ENCODE peak calls at places on chromosome 19, in ten cellular contexts. One of them, this sample, is unnamed.

GRCh38 chr19:31113250-31113685 is 236.0 kb downstream of the TSHZ3 start:
- DNase-seq in endodermal cell: no peak
- DNase-seq in GM04504: no peak
- DNase-seq in psoas muscle: no peak
- DNase-seq in T-helper 17 cell: no peak
- DNase-seq in foreskin fibroblast: peak
- DNase-seq in substantia nigra: no peak
- DNase-seq in HS-27A: peak
- DNase-seq in IMR-90: peak
- DNase-seq in LNCaP clone FGC: peak
- DNase-seq in this sample: no peak

GRCh38 chr19:33429891-33430673 is 56.6 kb downstream of the CEBPG start:
- DNase-seq in HS-27A: no peak
- DNase-seq in GM04504: no peak
- DNase-seq in IMR-90: no peak
- DNase-seq in endodermal cell: no peak
- DNase-seq in psoas muscle: no peak
- DNase-seq in LNCaP clone FGC: no peak
- DNase-seq in T-helper 17 cell: peak
- DNase-seq in substantia nigra: no peak
- DNase-seq in foreskin fibroblast: no peak
- DNase-seq in this sample: no peak

GRCh38 chr19:4582980-4583842 is 23.7 kb upstream of the SEMA6B start:
- DNase-seq in T-helper 17 cell: no peak
- DNase-seq in psoas muscle: no peak
- DNase-seq in foreskin fibroblast: no peak
- DNase-seq in substantia nigra: no peak
- DNase-seq in endodermal cell: peak
- DNase-seq in GM04504: no peak
- DNase-seq in IMR-90: no peak
- DNase-seq in LNCaP clone FGC: no peak
- DNase-seq in HS-27A: no peak
- DNase-seq in this sample: no peak

GRCh38 chr19:53511933-53512374 is 26.0 kb upstream of the ZNF331 start:
- DNase-seq in foreskin fibroblast: peak
- DNase-seq in T-helper 17 cell: peak
- DNase-seq in substantia nigra: no peak
- DNase-seq in IMR-90: peak
- DNase-seq in psoas muscle: peak
- DNase-seq in HS-27A: peak
- DNase-seq in LNCaP clone FGC: peak
- DNase-seq in endodermal cell: peak
- DNase-seq in GM04504: peak
- DNase-seq in this sample: no peak

GRCh38 chr19:49558591-49558990 is 21.8 kb downstream of the NOSIP start:
- DNase-seq in endodermal cell: no peak
- DNase-seq in GM04504: no peak
- DNase-seq in HS-27A: no peak
- DNase-seq in LNCaP clone FGC: no peak
- DNase-seq in foreskin fibroblast: no peak
- DNase-seq in substantia nigra: no peak
- DNase-seq in psoas muscle: no peak
- DNase-seq in T-helper 17 cell: no peak
- DNase-seq in IMR-90: no peak
- DNase-seq in this sample: no peak

GRCh38 chr19:55598034-55598433 is 1.3 kb downstream of the FIZ1 start:
- DNase-seq in substantia nigra: no peak
- DNase-seq in HS-27A: no peak
- DNase-seq in endodermal cell: no peak
- DNase-seq in foreskin fibroblast: no peak
- DNase-seq in IMR-90: no peak
- DNase-seq in LNCaP clone FGC: no peak
- DNase-seq in T-helper 17 cell: no peak
- DNase-seq in GM04504: no peak
- DNase-seq in psoas muscle: no peak
- DNase-seq in this sample: no peak

GRCh38 chr19:55526216-55527196 is 10.4 kb downstream of the SBK2 start:
- DNase-seq in substantia nigra: no peak
- DNase-seq in IMR-90: peak
- DNase-seq in psoas muscle: peak
- DNase-seq in foreskin fibroblast: peak
- DNase-seq in LNCaP clone FGC: peak
- DNase-seq in HS-27A: no peak
- DNase-seq in T-helper 17 cell: no peak
- DNase-seq in endodermal cell: peak
- DNase-seq in GM04504: no peak
- DNase-seq in this sample: peak

GRCh38 chr19:3055741-3056453 is 6.4 kb downstream of the TLE5 start:
- DNase-seq in GM04504: no peak
- DNase-seq in endodermal cell: peak
- DNase-seq in HS-27A: no peak
- DNase-seq in LNCaP clone FGC: no peak
- DNase-seq in psoas muscle: peak
- DNase-seq in IMR-90: no peak
- DNase-seq in substantia nigra: no peak
- DNase-seq in foreskin fibroblast: no peak
- DNase-seq in T-helper 17 cell: no peak
- DNase-seq in this sample: no peak

GRCh38 chr19:10112895-10113591 is 1.6 kb downstream of the P2RY11 start:
- DNase-seq in IMR-90: no peak
- DNase-seq in LNCaP clone FGC: no peak
- DNase-seq in foreskin fibroblast: peak
- DNase-seq in HS-27A: no peak
- DNase-seq in psoas muscle: peak
- DNase-seq in GM04504: no peak
- DNase-seq in endodermal cell: peak
- DNase-seq in T-helper 17 cell: peak
- DNase-seq in substantia nigra: no peak
- DNase-seq in this sample: no peak

GRCh38 chr19:39768811-39769210 is 9.8 kb upstream of the LEUTX start:
- DNase-seq in foreskin fibroblast: no peak
- DNase-seq in HS-27A: no peak
- DNase-seq in T-helper 17 cell: no peak
- DNase-seq in psoas muscle: no peak
- DNase-seq in IMR-90: no peak
- DNase-seq in substantia nigra: no peak
- DNase-seq in LNCaP clone FGC: no peak
- DNase-seq in GM04504: no peak
- DNase-seq in endodermal cell: no peak
- DNase-seq in this sample: no peak

GRCh38 chr19:29040951-29041350 is 172.0 kb downstream of the UQCRFS1 start:
- DNase-seq in psoas muscle: no peak
- DNase-seq in foreskin fibroblast: no peak
- DNase-seq in T-helper 17 cell: no peak
- DNase-seq in substantia nigra: no peak
- DNase-seq in endodermal cell: peak
- DNase-seq in LNCaP clone FGC: no peak
- DNase-seq in HS-27A: no peak
- DNase-seq in IMR-90: no peak
- DNase-seq in GM04504: no peak
- DNase-seq in this sample: no peak

GRCh38 chr19:19061491-19061890 is 2.3 kb upstream of the SLC25A42 start:
- DNase-seq in psoas muscle: peak
- DNase-seq in endodermal cell: no peak
- DNase-seq in IMR-90: no peak
- DNase-seq in HS-27A: no peak
- DNase-seq in T-helper 17 cell: no peak
- DNase-seq in foreskin fibroblast: peak
- DNase-seq in LNCaP clone FGC: no peak
- DNase-seq in substantia nigra: no peak
- DNase-seq in GM04504: no peak
- DNase-seq in this sample: no peak

GRCh38 chr19:3639479-3639878 is 12.9 kb upstream of the CACTIN start:
- DNase-seq in HS-27A: no peak
- DNase-seq in IMR-90: no peak
- DNase-seq in substantia nigra: no peak
- DNase-seq in GM04504: no peak
- DNase-seq in psoas muscle: no peak
- DNase-seq in T-helper 17 cell: no peak
- DNase-seq in foreskin fibroblast: no peak
- DNase-seq in endodermal cell: no peak
- DNase-seq in LNCaP clone FGC: no peak
- DNase-seq in this sample: no peak

GRCh38 chr19:2385053-2385721 is 25.1 kb downstream of the TMPRSS9 start:
- DNase-seq in LNCaP clone FGC: peak
- DNase-seq in psoas muscle: peak
- DNase-seq in HS-27A: no peak
- DNase-seq in foreskin fibroblast: peak
- DNase-seq in T-helper 17 cell: no peak
- DNase-seq in substantia nigra: no peak
- DNase-seq in GM04504: peak
- DNase-seq in endodermal cell: peak
- DNase-seq in IMR-90: peak
- DNase-seq in this sample: peak

GRCh38 chr19:29415507-29415906 is 110.3 kb upstream of the VSTM2B start:
- DNase-seq in HS-27A: no peak
- DNase-seq in LNCaP clone FGC: no peak
- DNase-seq in foreskin fibroblast: no peak
- DNase-seq in substantia nigra: no peak
- DNase-seq in endodermal cell: peak
- DNase-seq in IMR-90: no peak
- DNase-seq in T-helper 17 cell: no peak
- DNase-seq in psoas muscle: no peak
- DNase-seq in GM04504: no peak
- DNase-seq in this sample: no peak

GRCh38 chr19:1616875-1617274 is 11.6 kb upstream of the UQCR11 start:
- DNase-seq in psoas muscle: no peak
- DNase-seq in LNCaP clone FGC: no peak
- DNase-seq in T-helper 17 cell: no peak
- DNase-seq in substantia nigra: no peak
- DNase-seq in foreskin fibroblast: peak
- DNase-seq in HS-27A: no peak
- DNase-seq in GM04504: no peak
- DNase-seq in IMR-90: no peak
- DNase-seq in endodermal cell: no peak
- DNase-seq in this sample: no peak

GRCh38 chr19:51002542-51003311 is 1.3 kb upstream of the KLK8 start:
- DNase-seq in LNCaP clone FGC: no peak
- DNase-seq in foreskin fibroblast: no peak
- DNase-seq in T-helper 17 cell: no peak
- DNase-seq in psoas muscle: no peak
- DNase-seq in HS-27A: no peak
- DNase-seq in GM04504: no peak
- DNase-seq in endodermal cell: peak
- DNase-seq in IMR-90: no peak
- DNase-seq in substantia nigra: no peak
- DNase-seq in this sample: no peak

GRCh38 chr19:3575260-3575741 is 2.6 kb downstream of the HMG20B start:
- DNase-seq in GM04504: no peak
- DNase-seq in foreskin fibroblast: peak
- DNase-seq in endodermal cell: peak
- DNase-seq in HS-27A: no peak
- DNase-seq in IMR-90: peak
- DNase-seq in T-helper 17 cell: no peak
- DNase-seq in substantia nigra: no peak
- DNase-seq in psoas muscle: no peak
- DNase-seq in LNCaP clone FGC: no peak
- DNase-seq in this sample: no peak

GRCh38 chr19:49689133-49690072 is at the start of gene ADM5:
- DNase-seq in endodermal cell: peak
- DNase-seq in psoas muscle: no peak
- DNase-seq in HS-27A: no peak
- DNase-seq in GM04504: no peak
- DNase-seq in LNCaP clone FGC: no peak
- DNase-seq in T-helper 17 cell: no peak
- DNase-seq in substantia nigra: no peak
- DNase-seq in foreskin fibroblast: peak
- DNase-seq in IMR-90: no peak
- DNase-seq in this sample: no peak

GRCh38 chr19:10766681-10767201 is 48.9 kb downstream of the DNM2 start:
- DNase-seq in T-helper 17 cell: no peak
- DNase-seq in IMR-90: peak
- DNase-seq in psoas muscle: no peak
- DNase-seq in LNCaP clone FGC: no peak
- DNase-seq in HS-27A: no peak
- DNase-seq in foreskin fibroblast: peak
- DNase-seq in GM04504: no peak
- DNase-seq in substantia nigra: no peak
- DNase-seq in endodermal cell: no peak
- DNase-seq in this sample: no peak

GRCh38 chr19:8663920-8664670 is 33.7 kb downstream of the NFILZ start:
- DNase-seq in T-helper 17 cell: no peak
- DNase-seq in IMR-90: no peak
- DNase-seq in substantia nigra: no peak
- DNase-seq in foreskin fibroblast: no peak
- DNase-seq in HS-27A: no peak
- DNase-seq in GM04504: no peak
- DNase-seq in endodermal cell: no peak
- DNase-seq in psoas muscle: no peak
- DNase-seq in LNCaP clone FGC: no peak
- DNase-seq in this sample: no peak

GRCh38 chr19:28046932-28047331 is 1166.0 kb downstream of the UQCRFS1 start:
- DNase-seq in psoas muscle: no peak
- DNase-seq in LNCaP clone FGC: no peak
- DNase-seq in substantia nigra: no peak
- DNase-seq in T-helper 17 cell: no peak
- DNase-seq in endodermal cell: no peak
- DNase-seq in GM04504: no peak
- DNase-seq in HS-27A: no peak
- DNase-seq in foreskin fibroblast: no peak
- DNase-seq in IMR-90: no peak
- DNase-seq in this sample: no peak

GRCh38 chr19:4119763-4120162 is 4.2 kb downstream of the MAP2K2 start:
- DNase-seq in IMR-90: no peak
- DNase-seq in T-helper 17 cell: no peak
- DNase-seq in GM04504: no peak
- DNase-seq in LNCaP clone FGC: no peak
- DNase-seq in psoas muscle: no peak
- DNase-seq in endodermal cell: no peak
- DNase-seq in substantia nigra: no peak
- DNase-seq in HS-27A: no peak
- DNase-seq in foreskin fibroblast: no peak
- DNase-seq in this sample: no peak

GRCh38 chr19:19039901-19040300 is 6.5 kb downstream of the ARMC6 start:
- DNase-seq in substantia nigra: no peak
- DNase-seq in psoas muscle: no peak
- DNase-seq in IMR-90: no peak
- DNase-seq in T-helper 17 cell: no peak
- DNase-seq in endodermal cell: no peak
- DNase-seq in LNCaP clone FGC: no peak
- DNase-seq in HS-27A: no peak
- DNase-seq in GM04504: no peak
- DNase-seq in foreskin fibroblast: no peak
- DNase-seq in this sample: no peak

GRCh38 chr19:40982594-40983101 is 8.4 kb upstream of the CYP2B6 start:
- DNase-seq in psoas muscle: no peak
- DNase-seq in T-helper 17 cell: no peak
- DNase-seq in GM04504: no peak
- DNase-seq in LNCaP clone FGC: no peak
- DNase-seq in IMR-90: peak
- DNase-seq in foreskin fibroblast: peak
- DNase-seq in endodermal cell: peak
- DNase-seq in HS-27A: peak
- DNase-seq in substantia nigra: no peak
- DNase-seq in this sample: no peak

This sample was measured in smooth muscle cell of the brain vasculature.